ENCODE peak calls at places on chromosomes 2 and 18, in five cellular contexts. One of them, this sample, is unnamed. For H3K79me2, the result is how much of the 10 kb centered on the place peaks cover.

GRCh38 chr2:240462704-240463273 is 27.3 kb downstream of the GPC1 start:
- DNase-seq in mammary epithelial cell: no peak
- DNase-seq in MM.1S: no peak
- DNase-seq in SK-N-SH: no peak
- DNase-seq in neural progenitor cell: no peak
- DNase-seq in this sample: no peak

GRCh38 chr2:66428986-66429612 is 5.8 kb upstream of the MEIS1 start:
- DNase-seq in mammary epithelial cell: peak
- DNase-seq in SK-N-SH: peak
- DNase-seq in MM.1S: peak
- DNase-seq in neural progenitor cell: peak
- DNase-seq in this sample: peak

GRCh38 chr18:44067201-44067600 is 613.5 kb upstream of the SETBP1 start:
- DNase-seq in MM.1S: no peak
- DNase-seq in neural progenitor cell: no peak
- DNase-seq in mammary epithelial cell: no peak
- DNase-seq in SK-N-SH: no peak
- DNase-seq in this sample: no peak

GRCh38 chr2:16821696-16822095 is 156.1 kb upstream of the CYRIA start:
- DNase-seq in SK-N-SH: no peak
- DNase-seq in neural progenitor cell: peak
- DNase-seq in mammary epithelial cell: peak
- DNase-seq in MM.1S: no peak
- DNase-seq in this sample: no peak

GRCh38 chr2:242075683-242076082 is 206.2 kb downstream of the RTP5 start:
- DNase-seq in SK-N-SH: no peak
- DNase-seq in MM.1S: no peak
- DNase-seq in neural progenitor cell: no peak
- DNase-seq in mammary epithelial cell: no peak
- DNase-seq in this sample: no peak

GRCh38 chr18:48792141-48792540 is 158.6 kb downstream of the SMAD7 start:
- DNase-seq in mammary epithelial cell: no peak
- DNase-seq in SK-N-SH: no peak
- DNase-seq in neural progenitor cell: no peak
- DNase-seq in MM.1S: no peak
- DNase-seq in this sample: no peak

GRCh38 chr2:16079637-16080036 is 139.3 kb downstream of the MYCN start:
- DNase-seq in SK-N-SH: no peak
- DNase-seq in neural progenitor cell: no peak
- DNase-seq in MM.1S: no peak
- DNase-seq in mammary epithelial cell: no peak
- DNase-seq in this sample: no peak

GRCh38 chr18:63315879-63316278 is 3.7 kb downstream of the BCL2 start:
- DNase-seq in MM.1S: peak
- DNase-seq in neural progenitor cell: no peak
- DNase-seq in SK-N-SH: no peak
- DNase-seq in mammary epithelial cell: no peak
- DNase-seq in this sample: no peak

GRCh38 chr18:75211721-75212625 is 1.4 kb downstream of the TSHZ1 start:
- DNase-seq in mammary epithelial cell: peak
- DNase-seq in MM.1S: peak
- DNase-seq in SK-N-SH: peak
- DNase-seq in neural progenitor cell: peak
- DNase-seq in this sample: peak

GRCh38 chr2:231263118-231263831 is 64.8 kb downstream of the ARMC9 start:
- DNase-seq in SK-N-SH: no peak
- DNase-seq in mammary epithelial cell: no peak
- DNase-seq in MM.1S: no peak
- DNase-seq in neural progenitor cell: no peak
- DNase-seq in this sample: no peak

GRCh38 chr2:177611310-177611886 is 218.8 kb downstream of the AGPS start:
- DNase-seq in SK-N-SH: no peak
- DNase-seq in mammary epithelial cell: no peak
- DNase-seq in neural progenitor cell: no peak
- DNase-seq in MM.1S: peak
- DNase-seq in this sample: no peak

GRCh38 chr2:180122874-180123273 is 115.8 kb upstream of the CWC22 start:
- DNase-seq in neural progenitor cell: no peak
- DNase-seq in MM.1S: no peak
- DNase-seq in SK-N-SH: no peak
- DNase-seq in mammary epithelial cell: peak
- DNase-seq in this sample: no peak

GRCh38 chr2:86453838-86454237 is 12.7 kb downstream of the KDM3A start:
- DNase-seq in mammary epithelial cell: peak
- DNase-seq in SK-N-SH: no peak
- DNase-seq in MM.1S: no peak
- DNase-seq in neural progenitor cell: no peak
- DNase-seq in this sample: no peak

GRCh38 chr18:50475538-50476193 is 84.2 kb upstream of the MAPK4 start:
- DNase-seq in neural progenitor cell: no peak
- DNase-seq in SK-N-SH: no peak
- DNase-seq in MM.1S: no peak
- DNase-seq in mammary epithelial cell: no peak
- DNase-seq in this sample: peak

GRCh38 chr2:30784682-30785081 is 22.6 kb downstream of the CAPN13 start:
- DNase-seq in MM.1S: no peak
- DNase-seq in neural progenitor cell: no peak
- DNase-seq in mammary epithelial cell: no peak
- DNase-seq in SK-N-SH: no peak
- DNase-seq in this sample: no peak

GRCh38 chr2:99640568-99641215 is 150.9 kb upstream of the REV1 start:
- DNase-seq in SK-N-SH: no peak
- DNase-seq in mammary epithelial cell: no peak
- DNase-seq in MM.1S: no peak
- DNase-seq in neural progenitor cell: no peak
- DNase-seq in this sample: no peak

GRCh38 chr2:144785253-144785652 is 265.3 kb upstream of the ZEB2 start:
- DNase-seq in SK-N-SH: no peak
- DNase-seq in MM.1S: no peak
- DNase-seq in neural progenitor cell: no peak
- DNase-seq in mammary epithelial cell: no peak
- DNase-seq in this sample: no peak

GRCh38 chr18:25736516-25736915 is 353.9 kb downstream of the SS18 start:
- DNase-seq in mammary epithelial cell: peak
- DNase-seq in SK-N-SH: no peak
- DNase-seq in MM.1S: no peak
- DNase-seq in neural progenitor cell: no peak
- DNase-seq in this sample: no peak

GRCh38 chr2:240559271-240559670 is 886 bp upstream of the DUSP28 start:
- DNase-seq in MM.1S: no peak
- DNase-seq in mammary epithelial cell: no peak
- DNase-seq in neural progenitor cell: no peak
- DNase-seq in SK-N-SH: no peak
- DNase-seq in this sample: no peak

GRCh38 chr2:229713371-229714079 is 830 bp downstream of the DNER start:
- DNase-seq in mammary epithelial cell: no peak
- DNase-seq in neural progenitor cell: peak
- DNase-seq in MM.1S: peak
- DNase-seq in SK-N-SH: peak
- DNase-seq in this sample: no peak

GRCh38 chr2:122451040-122451439 is 695.6 kb downstream of the TSN start:
- DNase-seq in MM.1S: peak
- DNase-seq in mammary epithelial cell: peak
- DNase-seq in neural progenitor cell: peak
- DNase-seq in SK-N-SH: peak
- DNase-seq in this sample: peak

GRCh38 chr2:12791906-12792305 is 75.2 kb downstream of the TRIB2 start:
- DNase-seq in neural progenitor cell: no peak
- DNase-seq in mammary epithelial cell: no peak
- DNase-seq in MM.1S: no peak
- DNase-seq in SK-N-SH: no peak
- DNase-seq in this sample: no peak

GRCh38 chr2:101815739-101816391 is 118.4 kb downstream of the MAP4K4 start:
- DNase-seq in neural progenitor cell: no peak
- DNase-seq in MM.1S: no peak
- DNase-seq in mammary epithelial cell: no peak
- DNase-seq in SK-N-SH: no peak
- DNase-seq in this sample: no peak

GRCh38 chr2:207692206-207693065 is 19.0 kb upstream of the CCNYL1 start:
- DNase-seq in MM.1S: no peak
- DNase-seq in neural progenitor cell: peak
- DNase-seq in SK-N-SH: peak
- DNase-seq in mammary epithelial cell: no peak
- DNase-seq in this sample: peak

GRCh38 chr18:79093986-79094385 is 24.8 kb downstream of the ATP9B start:
- DNase-seq in SK-N-SH: no peak
- DNase-seq in MM.1S: no peak
- DNase-seq in neural progenitor cell: no peak
- DNase-seq in mammary epithelial cell: peak
- DNase-seq in this sample: no peak
- H3K79me2 ChIP-seq in SK-N-SH: half or more
- H3K79me2 ChIP-seq in MM.1S: half or more
- H3K79me2 ChIP-seq in neural progenitor cell: half or more
- H3K79me2 ChIP-seq in mammary epithelial cell: under half
- H3K79me2 ChIP-seq in this sample: under half

DNA sequence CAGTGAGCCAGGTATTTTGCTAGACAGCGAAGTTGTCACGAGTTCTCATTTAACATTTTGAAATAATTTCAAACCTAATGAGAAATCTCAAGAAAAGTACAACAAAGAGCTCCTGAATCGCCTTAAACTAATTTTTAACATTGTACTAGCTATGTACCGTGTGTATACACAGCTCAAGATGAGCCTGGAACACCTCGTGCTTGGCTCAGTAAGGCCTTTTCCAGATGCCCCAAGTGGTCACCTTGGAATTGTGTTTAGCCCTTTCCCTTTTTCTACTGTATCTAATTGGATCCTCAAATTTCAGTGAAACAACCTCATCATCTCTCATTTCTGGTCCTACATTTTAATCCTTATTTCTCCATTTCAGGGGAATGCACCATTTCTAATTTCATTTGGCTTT is 7.2 kb downstream of the PTPN4 start:
- DNase-seq in MM.1S: no peak
- DNase-seq in SK-N-SH: no peak
- DNase-seq in mammary epithelial cell: no peak
- DNase-seq in neural progenitor cell: no peak
- DNase-seq in this sample: no peak
- H3K79me2 ChIP-seq in MM.1S: half or more
- H3K79me2 ChIP-seq in SK-N-SH: half or more
- H3K79me2 ChIP-seq in mammary epithelial cell: half or more
- H3K79me2 ChIP-seq in neural progenitor cell: half or more
- H3K79me2 ChIP-seq in this sample: half or more

GRCh38 chr18:55314615-55315237 is 273.3 kb downstream of the TCF4 start:
- DNase-seq in SK-N-SH: no peak
- DNase-seq in mammary epithelial cell: no peak
- DNase-seq in neural progenitor cell: peak
- DNase-seq in MM.1S: no peak
- DNase-seq in this sample: no peak
- H3K79me2 ChIP-seq in SK-N-SH: half or more
- H3K79me2 ChIP-seq in mammary epithelial cell: under half
- H3K79me2 ChIP-seq in neural progenitor cell: half or more
- H3K79me2 ChIP-seq in MM.1S: half or more
- H3K79me2 ChIP-seq in this sample: under half

GRCh38 chr18:77046409-77046808 is 86.2 kb downstream of the MBP start:
- DNase-seq in mammary epithelial cell: no peak
- DNase-seq in neural progenitor cell: no peak
- DNase-seq in MM.1S: no peak
- DNase-seq in SK-N-SH: no peak
- DNase-seq in this sample: no peak

GRCh38 chr18:77047803-77048419 is 84.7 kb downstream of the MBP start:
- DNase-seq in mammary epithelial cell: no peak
- DNase-seq in SK-N-SH: no peak
- DNase-seq in neural progenitor cell: no peak
- DNase-seq in MM.1S: no peak
- DNase-seq in this sample: no peak

GRCh38 chr18:77044866-77045664 is 87.5 kb downstream of the MBP start:
- DNase-seq in SK-N-SH: no peak
- DNase-seq in mammary epithelial cell: no peak
- DNase-seq in MM.1S: no peak
- DNase-seq in neural progenitor cell: no peak
- DNase-seq in this sample: no peak

GRCh38 chr18:77045682-77046081 is 86.9 kb downstream of the MBP start:
- DNase-seq in SK-N-SH: no peak
- DNase-seq in MM.1S: no peak
- DNase-seq in neural progenitor cell: no peak
- DNase-seq in mammary epithelial cell: no peak
- DNase-seq in this sample: no peak

GRCh38 chr18:77046994-77047393 is 85.6 kb downstream of the MBP start:
- DNase-seq in MM.1S: no peak
- DNase-seq in neural progenitor cell: no peak
- DNase-seq in mammary epithelial cell: no peak
- DNase-seq in SK-N-SH: no peak
- DNase-seq in this sample: no peak
- H3K79me2 ChIP-seq in MM.1S: under half
- H3K79me2 ChIP-seq in neural progenitor cell: under half
- H3K79me2 ChIP-seq in mammary epithelial cell: under half
- H3K79me2 ChIP-seq in SK-N-SH: under half
- H3K79me2 ChIP-seq in this sample: under half

GRCh38 chr18:22933206-22933957 is at the start of gene RBBP8:
- DNase-seq in neural progenitor cell: peak
- DNase-seq in SK-N-SH: peak
- DNase-seq in MM.1S: peak
- DNase-seq in mammary epithelial cell: peak
- DNase-seq in this sample: peak
- H3K79me2 ChIP-seq in neural progenitor cell: half or more
- H3K79me2 ChIP-seq in SK-N-SH: under half
- H3K79me2 ChIP-seq in MM.1S: under half
- H3K79me2 ChIP-seq in mammary epithelial cell: half or more
- H3K79me2 ChIP-seq in this sample: under half

GRCh38 chr2:64707276-64707675 is 53.6 kb upstream of the SERTAD2 start:
- DNase-seq in mammary epithelial cell: no peak
- DNase-seq in MM.1S: no peak
- DNase-seq in neural progenitor cell: no peak
- DNase-seq in SK-N-SH: no peak
- DNase-seq in this sample: no peak
- H3K79me2 ChIP-seq in mammary epithelial cell: under half
- H3K79me2 ChIP-seq in MM.1S: under half
- H3K79me2 ChIP-seq in neural progenitor cell: under half
- H3K79me2 ChIP-seq in SK-N-SH: under half
- H3K79me2 ChIP-seq in this sample: under half

GRCh38 chr2:9306910-9307309 is 100.3 kb downstream of the ASAP2 start:
- DNase-seq in neural progenitor cell: no peak
- DNase-seq in mammary epithelial cell: peak
- DNase-seq in MM.1S: peak
- DNase-seq in SK-N-SH: no peak
- DNase-seq in this sample: no peak

GRCh38 chr2:9307505-9307904 is 100.9 kb downstream of the ASAP2 start:
- DNase-seq in SK-N-SH: no peak
- DNase-seq in mammary epithelial cell: no peak
- DNase-seq in MM.1S: peak
- DNase-seq in neural progenitor cell: no peak
- DNase-seq in this sample: no peak

GRCh38 chr2:9309147-9309546 is 102.5 kb downstream of the ASAP2 start:
- DNase-seq in mammary epithelial cell: no peak
- DNase-seq in neural progenitor cell: no peak
- DNase-seq in MM.1S: no peak
- DNase-seq in SK-N-SH: no peak
- DNase-seq in this sample: no peak

GRCh38 chr2:9310390-9310789 is 103.8 kb downstream of the ASAP2 start:
- DNase-seq in neural progenitor cell: no peak
- DNase-seq in MM.1S: no peak
- DNase-seq in SK-N-SH: peak
- DNase-seq in mammary epithelial cell: peak
- DNase-seq in this sample: no peak

GRCh38 chr2:9308186-9308955 is 101.8 kb downstream of the ASAP2 start:
- DNase-seq in MM.1S: no peak
- DNase-seq in neural progenitor cell: no peak
- DNase-seq in SK-N-SH: no peak
- DNase-seq in mammary epithelial cell: peak
- DNase-seq in this sample: no peak
- H3K79me2 ChIP-seq in MM.1S: half or more
- H3K79me2 ChIP-seq in neural progenitor cell: under half
- H3K79me2 ChIP-seq in SK-N-SH: half or more
- H3K79me2 ChIP-seq in mammary epithelial cell: half or more
- H3K79me2 ChIP-seq in this sample: under half